ENCODE peak calls at places on chromosomes 1 and 21, in six cellular contexts. T is GM12878, Y is SK-N-SH, S is transverse colon, C is K562, V is stomach. E is an unnamed sample. For H3K4me1, the result is how much of the 10 kb centered on the place peaks cover.

GRCh38 chr1:27957655-27958054 is 2.1 kb upstream of the XKR8 start:
- DNase-seq in C (no peak), V (no peak), S (no peak), Y (no peak), T (no peak), E (no peak)

GRCh38 chr1:2396059-2396458 is 4.4 kb downstream of the RER1 start:
- DNase-seq in S (no peak), Y (no peak), C (no peak), T (no peak), V (no peak), E (no peak)

GRCh38 chr21:33069994-33070811 is at the start of gene OLIG1:
- DNase-seq in T (no peak), C (no peak), Y (peak), S (no peak), V (peak), E (no peak)

GRCh38 chr1:19645544-19646252 is 1.6 kb downstream of the NBL1 start:
- DNase-seq in T (no peak), V (no peak), Y (peak), C (no peak), S (peak), E (no peak)

GRCh38 chr1:39573736-39574624 is 2.6 kb downstream of the PABPC4 start:
- DNase-seq in C (no peak), V (no peak), T (no peak), Y (peak), S (no peak), E (no peak)

GRCh38 chr1:68346192-68346808 is 103.5 kb downstream of the RPE65 start:
- DNase-seq in V (no peak), C (peak), T (no peak), Y (peak), S (no peak), E (no peak)

GRCh38 chr1:151905070-151905442 is 4.3 kb downstream of the THEM4 start:
- DNase-seq in C (peak), S (no peak), V (no peak), T (no peak), Y (no peak), E (no peak)

GRCh38 chr21:44970766-44971671 is 31.2 kb downstream of the SLX9 start:
- DNase-seq in T (no peak), V (no peak), S (no peak), Y (no peak), C (no peak), E (no peak)

GRCh38 chr1:109546311-109547109 is 1.9 kb upstream of the GNAI3 start:
- DNase-seq in S (peak), C (peak), T (peak), Y (peak), V (peak), E (peak)

GRCh38 chr1:180845352-180845751 is 67.3 kb upstream of the KIAA1614 start:
- DNase-seq in T (no peak), Y (no peak), C (no peak), V (no peak), S (no peak), E (no peak)

GRCh38 chr1:40796939-40797667 is 13.5 kb downstream of the KCNQ4 start:
- DNase-seq in C (no peak), S (no peak), Y (no peak), V (no peak), T (no peak), E (no peak)

GRCh38 chr21:30193201-30193600 is 22.7 kb downstream of the CLDN8 start:
- DNase-seq in C (no peak), T (no peak), Y (no peak), S (no peak), V (no peak), E (no peak)

GRCh38 chr21:35071347-35071746 is 22.2 kb upstream of the RUNX1 start:
- DNase-seq in Y (no peak), S (no peak), V (no peak), C (no peak), T (no peak), E (no peak)

GRCh38 chr1:23718482-23718881 is 24.8 kb upstream of the ELOA start:
- DNase-seq in T (no peak), Y (peak), C (peak), S (no peak), V (no peak), E (no peak)

GRCh38 chr1:162689745-162690671 is 57.7 kb downstream of the DDR2 start:
- DNase-seq in Y (no peak), S (no peak), V (no peak), C (no peak), T (no peak), E (no peak)

GRCh38 chr1:54853096-54853792 is 33.8 kb downstream of the DHCR24 start:
- DNase-seq in C (no peak), V (no peak), S (no peak), T (no peak), Y (no peak), E (no peak)

GRCh38 chr1:245777752-245778151 is 623.0 kb downstream of the KIF26B start:
- DNase-seq in Y (no peak), C (no peak), V (no peak), T (no peak), S (no peak), E (no peak)

GRCh38 chr1:245785433-245785832 is 630.6 kb downstream of the KIF26B start:
- DNase-seq in Y (no peak), T (no peak), V (no peak), S (no peak), C (no peak), E (no peak)

DNA sequence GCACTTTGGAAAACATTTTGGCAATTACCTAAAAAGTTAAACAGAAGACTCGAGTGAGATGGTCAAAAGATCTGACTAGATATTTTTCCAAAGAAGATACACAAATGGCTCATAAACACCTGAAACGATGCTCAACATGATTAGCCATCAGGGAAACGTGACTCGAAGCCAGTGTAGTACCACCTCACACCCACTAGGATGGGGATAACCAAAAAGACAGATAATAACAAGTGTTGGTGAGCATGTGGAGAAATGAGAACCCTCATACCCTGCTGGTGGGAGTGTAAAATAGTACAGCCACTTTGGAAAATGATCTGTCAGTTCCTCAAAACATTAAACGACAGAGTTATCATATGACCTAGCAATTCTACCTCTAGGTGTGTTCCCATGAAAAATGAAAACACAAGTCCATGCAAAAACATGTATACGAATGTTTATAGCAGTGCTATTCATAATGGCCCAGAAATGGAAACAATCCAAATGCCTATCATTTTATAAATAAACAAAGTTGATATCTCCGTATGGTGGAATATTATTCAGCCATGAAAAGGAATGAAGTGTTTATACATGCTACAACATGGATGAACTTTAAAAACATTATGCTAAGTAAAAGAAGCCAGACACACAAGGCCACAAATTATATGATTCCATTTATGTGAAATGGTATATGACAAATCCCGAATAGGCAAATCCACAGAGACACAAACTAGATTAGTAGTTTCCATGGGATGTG is 625.2 kb downstream of the KIF26B start:
- DNase-seq in C (no peak), S (no peak), T (no peak), Y (no peak), V (no peak), E (no peak)
- H3K4me1 ChIP-seq in C (under half), S (under half), T (under half), Y (under half), V (under half), E (under half)

GRCh38 chr1:25238046-25238445 is 5.7 kb upstream of the SYF2 start:
- DNase-seq in Y (no peak), V (no peak), T (no peak), S (no peak), C (no peak), E (no peak)

GRCh38 chr1:25232866-25233784 is 823 bp upstream of the SYF2 start:
- DNase-seq in V (peak), C (peak), T (peak), Y (peak), S (peak), E (peak)

DNA sequence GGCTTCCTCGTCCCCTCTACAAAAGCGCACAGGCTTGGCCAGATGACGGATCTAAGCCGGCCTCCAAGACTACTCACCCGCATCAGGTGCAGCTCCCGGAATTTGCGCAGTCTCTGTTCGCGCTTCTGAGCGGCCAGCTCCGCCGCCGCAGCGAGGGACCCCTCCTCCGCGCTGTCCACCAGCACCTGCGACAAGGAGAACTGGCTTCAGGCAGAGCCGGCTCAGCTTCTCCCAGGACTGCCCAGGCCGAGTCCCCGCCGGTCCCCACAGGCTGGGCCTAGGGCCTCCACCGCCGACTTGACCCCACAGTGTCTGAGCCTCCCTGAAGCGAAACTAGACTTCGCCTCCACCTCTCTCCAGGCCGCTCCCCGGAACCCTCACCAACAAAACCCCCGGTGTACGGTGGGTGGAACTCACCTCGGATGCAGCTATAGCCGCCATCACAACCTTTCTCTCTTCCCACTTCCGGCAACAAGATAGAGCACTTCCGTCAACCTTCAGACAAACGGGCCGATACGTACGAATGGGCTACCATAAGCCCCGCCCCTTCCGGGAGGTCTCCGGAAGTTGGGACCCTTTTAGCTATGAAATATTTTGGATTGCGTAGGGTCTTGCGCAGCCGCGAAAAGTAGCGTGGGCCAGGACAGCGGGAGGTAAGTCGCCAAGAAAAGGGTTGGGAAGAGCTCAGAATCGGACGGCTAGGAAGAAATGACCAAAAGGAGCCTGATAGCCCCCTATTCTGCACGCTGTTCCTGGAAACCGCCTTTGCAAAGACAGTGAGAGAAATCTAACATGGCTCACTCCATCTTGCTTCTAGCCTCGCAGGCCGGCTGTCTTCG is at the start of gene SYF2:
- DNase-seq in V (peak), S (peak), T (peak), C (peak), Y (peak), E (peak)
- TF ChIP-seq EP300 in V (no peak), S (no peak), T (no peak), C (no peak), Y (no peak), E (peak)

GRCh38 chr1:37473431-37474050 is 839 bp upstream of the ZC3H12A start:
- DNase-seq in Y (peak), V (no peak), C (peak), T (no peak), S (no peak), E (no peak)

GRCh38 chr1:37474051-37474696 is at the start of gene ZC3H12A:
- DNase-seq in C (peak), S (peak), T (peak), Y (peak), V (peak), E (peak)

GRCh38 chr1:37471345-37472231 is 2.8 kb upstream of the ZC3H12A start:
- DNase-seq in V (peak), C (peak), S (peak), T (no peak), Y (peak), E (peak)

GRCh38 chr1:37472281-37472680 is 2.1 kb upstream of the ZC3H12A start:
- DNase-seq in T (no peak), Y (no peak), C (no peak), S (no peak), V (no peak), E (no peak)

DNA sequence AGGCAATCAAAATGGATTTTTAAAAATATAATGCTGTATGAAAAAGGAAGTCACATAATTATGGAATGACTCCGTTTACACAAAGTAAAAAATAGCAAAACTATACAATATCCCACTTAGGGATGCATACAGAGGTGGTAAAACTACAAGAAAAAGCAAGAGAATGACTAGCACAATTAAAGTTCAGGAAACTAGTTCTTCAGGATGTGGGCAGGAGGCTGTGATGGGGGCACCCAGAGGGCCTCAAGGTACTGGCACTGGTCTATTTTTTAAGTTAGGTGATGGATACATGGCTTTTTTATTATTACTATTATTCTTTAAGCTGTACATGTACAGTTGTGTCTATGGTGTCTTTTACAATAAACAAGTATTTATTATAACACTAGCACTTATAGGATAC is 1.4 kb upstream of the ZC3H12A start:
- DNase-seq in Y (no peak), S (no peak), T (no peak), C (no peak), V (no peak), E (no peak)
- H3K4me3 ChIP-seq in Y (peak), S (no peak), T (no peak), C (no peak), V (peak), E (no peak)

GRCh38 chr1:231393668-231394067 is 28.4 kb downstream of the EGLN1 start:
- DNase-seq in T (no peak), Y (peak), C (no peak), S (no peak), V (no peak), E (no peak)
- H3K4me1 ChIP-seq in T (under half), Y (under half), C (under half), S (under half), V (half or more), E (under half)

GRCh38 chr1:114063544-114063943 is 84.3 kb downstream of the OLFML3 start:
- DNase-seq in T (no peak), C (no peak), V (no peak), Y (no peak), S (no peak), E (no peak)
- TF ChIP-seq EP300 in T (no peak), C (no peak), V (no peak), Y (no peak), S (no peak), E (no peak)

GRCh38 chr1:202105571-202106339 is 17.0 kb upstream of the GPR37L1 start:
- DNase-seq in T (no peak), Y (no peak), C (peak), S (peak), V (peak), E (no peak)
- H3K4me3 ChIP-seq in T (no peak), Y (no peak), C (peak), S (no peak), V (no peak), E (no peak)

GRCh38 chr1:226001088-226001487 is 1.9 kb upstream of the SDE2 start:
- DNase-seq in T (no peak), V (no peak), Y (no peak), S (no peak), C (no peak), E (no peak)

GRCh38 chr1:225998560-225999226 is 450 bp downstream of the SDE2 start:
- DNase-seq in Y (no peak), V (no peak), C (peak), T (no peak), S (no peak), E (no peak)

GRCh38 chr1:225996946-225997545 is 2.1 kb downstream of the SDE2 start:
- DNase-seq in Y (no peak), V (no peak), C (no peak), S (no peak), T (no peak), E (no peak)

GRCh38 chr1:225999912-226000337 is 782 bp upstream of the SDE2 start:
- DNase-seq in V (no peak), C (peak), S (no peak), Y (no peak), T (peak), E (no peak)

DNA sequence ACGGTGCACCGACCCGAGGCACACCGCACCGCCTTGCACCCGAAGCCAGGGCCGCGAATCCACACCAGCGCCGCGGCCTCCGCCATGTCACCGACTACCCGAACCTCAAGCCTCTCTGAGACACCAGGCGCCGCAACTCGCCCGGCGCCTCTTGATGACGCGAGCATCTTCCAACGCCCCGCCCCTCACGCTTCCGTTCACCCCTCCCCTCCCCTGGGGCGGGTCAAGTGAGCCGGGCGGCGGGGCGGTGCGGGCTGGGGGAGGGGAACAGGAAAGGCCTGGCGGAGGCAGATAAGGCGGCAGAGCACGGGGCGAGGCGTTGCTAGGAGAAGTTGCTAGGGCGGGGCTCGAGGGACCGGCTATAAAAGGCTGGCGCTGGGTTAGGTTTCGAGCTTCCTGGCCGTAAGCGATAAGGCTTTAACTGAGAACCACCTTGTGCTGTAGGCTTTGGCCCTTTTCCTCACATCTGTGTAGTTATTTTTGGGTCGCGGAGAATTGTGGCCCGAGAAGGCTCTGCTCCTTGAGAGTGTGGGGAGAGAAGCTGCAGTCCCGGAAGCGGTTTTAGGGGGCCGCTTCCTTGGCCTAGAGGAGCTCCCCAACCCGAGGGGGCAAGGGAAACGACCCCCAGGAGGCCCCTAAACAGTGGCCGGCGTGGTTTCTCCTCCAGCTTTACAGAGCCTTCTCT is at the start of gene SDE2:
- DNase-seq in T (peak), Y (peak), V (peak), C (peak), S (peak), E (peak)
- H3K4me1 ChIP-seq in T (under half), Y (under half), V (half or more), C (under half), S (under half), E (under half)

E was measured in tibial nerve.